ENCODE peak calls at places on chromosome 18, in six cellular contexts. One of them, this sample, is unnamed.

GRCh38 chr18:36761186-36761698 is 67.6 kb downstream of the TPGS2 start:
- DNase-seq in PC-9: no peak
- DNase-seq in ACHN: no peak
- DNase-seq in choroid plexus epithelial cell: no peak
- DNase-seq in NCI-H774: no peak
- DNase-seq in activated effector memory CD4-positive, alpha-beta T cell treated with anti-CD3 and anti-CD28 coated beads, Interleukin-2, amount 50 U/mL, for 16 hours: no peak
- DNase-seq in this sample: no peak

GRCh38 chr18:48963555-48964480 is 13.1 kb upstream of the SMAD7 start:
- DNase-seq in PC-9: no peak
- DNase-seq in ACHN: no peak
- DNase-seq in choroid plexus epithelial cell: no peak
- DNase-seq in NCI-H774: no peak
- DNase-seq in activated effector memory CD4-positive, alpha-beta T cell treated with anti-CD3 and anti-CD28 coated beads, Interleukin-2, amount 50 U/mL, for 16 hours: no peak
- DNase-seq in this sample: peak; percentile 69

GRCh38 chr18:24632158-24632988 is 171.9 kb downstream of the HRH4 start:
- DNase-seq in PC-9: no peak
- DNase-seq in ACHN: no peak
- DNase-seq in choroid plexus epithelial cell: no peak
- DNase-seq in NCI-H774: no peak
- DNase-seq in activated effector memory CD4-positive, alpha-beta T cell treated with anti-CD3 and anti-CD28 coated beads, Interleukin-2, amount 50 U/mL, for 16 hours: no peak
- DNase-seq in this sample: no peak

GRCh38 chr18:79570266-79571201 is 109.1 kb upstream of the CTDP1 start:
- DNase-seq in PC-9: no peak
- DNase-seq in ACHN: no peak
- DNase-seq in choroid plexus epithelial cell: peak; percentile 60
- DNase-seq in NCI-H774: no peak
- DNase-seq in activated effector memory CD4-positive, alpha-beta T cell treated with anti-CD3 and anti-CD28 coated beads, Interleukin-2, amount 50 U/mL, for 16 hours: peak; percentile 50
- DNase-seq in this sample: peak; percentile 58

GRCh38 chr18:46386788-46387187 is 270.2 kb downstream of the LOXHD1 start:
- DNase-seq in PC-9: no peak
- DNase-seq in ACHN: peak; percentile 52
- DNase-seq in choroid plexus epithelial cell: no peak
- DNase-seq in NCI-H774: no peak
- DNase-seq in activated effector memory CD4-positive, alpha-beta T cell treated with anti-CD3 and anti-CD28 coated beads, Interleukin-2, amount 50 U/mL, for 16 hours: no peak
- DNase-seq in this sample: no peak

GRCh38 chr18:49052891-49053644 is 102.3 kb upstream of the SMAD7 start:
- DNase-seq in PC-9: peak; percentile 55
- DNase-seq in ACHN: no peak
- DNase-seq in choroid plexus epithelial cell: peak; percentile 94
- DNase-seq in NCI-H774: no peak
- DNase-seq in activated effector memory CD4-positive, alpha-beta T cell treated with anti-CD3 and anti-CD28 coated beads, Interleukin-2, amount 50 U/mL, for 16 hours: no peak
- DNase-seq in this sample: no peak

GRCh38 chr18:10398571-10398970 is 55.9 kb upstream of the APCDD1 start:
- DNase-seq in PC-9: no peak
- DNase-seq in ACHN: no peak
- DNase-seq in choroid plexus epithelial cell: no peak
- DNase-seq in NCI-H774: no peak
- DNase-seq in activated effector memory CD4-positive, alpha-beta T cell treated with anti-CD3 and anti-CD28 coated beads, Interleukin-2, amount 50 U/mL, for 16 hours: no peak
- DNase-seq in this sample: no peak

GRCh38 chr18:78603584-78603983 is 376.0 kb upstream of the SALL3 start:
- DNase-seq in PC-9: no peak
- DNase-seq in ACHN: no peak
- DNase-seq in choroid plexus epithelial cell: no peak
- DNase-seq in NCI-H774: no peak
- DNase-seq in activated effector memory CD4-positive, alpha-beta T cell treated with anti-CD3 and anti-CD28 coated beads, Interleukin-2, amount 50 U/mL, for 16 hours: no peak
- DNase-seq in this sample: peak; percentile 46

GRCh38 chr18:26656401-26656943 is 108.1 kb upstream of the KCTD1 start:
- DNase-seq in PC-9: no peak
- DNase-seq in ACHN: no peak
- DNase-seq in choroid plexus epithelial cell: no peak
- DNase-seq in NCI-H774: peak; percentile 68
- DNase-seq in activated effector memory CD4-positive, alpha-beta T cell treated with anti-CD3 and anti-CD28 coated beads, Interleukin-2, amount 50 U/mL, for 16 hours: no peak
- DNase-seq in this sample: no peak

GRCh38 chr18:76428396-76429261 is 66.4 kb downstream of the ZNF516 start:
- DNase-seq in PC-9: no peak
- DNase-seq in ACHN: no peak
- DNase-seq in choroid plexus epithelial cell: peak; percentile 37
- DNase-seq in NCI-H774: no peak
- DNase-seq in activated effector memory CD4-positive, alpha-beta T cell treated with anti-CD3 and anti-CD28 coated beads, Interleukin-2, amount 50 U/mL, for 16 hours: peak; percentile 43
- DNase-seq in this sample: peak; percentile 45

GRCh38 chr18:32257073-32257780 is 67.4 kb downstream of the MEP1B start:
- DNase-seq in PC-9: peak; percentile 3
- DNase-seq in ACHN: no peak
- DNase-seq in choroid plexus epithelial cell: no peak
- DNase-seq in NCI-H774: no peak
- DNase-seq in activated effector memory CD4-positive, alpha-beta T cell treated with anti-CD3 and anti-CD28 coated beads, Interleukin-2, amount 50 U/mL, for 16 hours: no peak
- DNase-seq in this sample: peak; percentile 57

GRCh38 chr18:44181951-44182350 is 498.7 kb upstream of the SETBP1 start:
- DNase-seq in PC-9: no peak
- DNase-seq in ACHN: no peak
- DNase-seq in choroid plexus epithelial cell: no peak
- DNase-seq in NCI-H774: no peak
- DNase-seq in activated effector memory CD4-positive, alpha-beta T cell treated with anti-CD3 and anti-CD28 coated beads, Interleukin-2, amount 50 U/mL, for 16 hours: no peak
- DNase-seq in this sample: no peak

GRCh38 chr18:40413160-40413559 is 1541.9 kb upstream of the PIK3C3 start:
- DNase-seq in PC-9: no peak
- DNase-seq in ACHN: no peak
- DNase-seq in choroid plexus epithelial cell: peak; percentile 42
- DNase-seq in NCI-H774: peak; percentile 7
- DNase-seq in activated effector memory CD4-positive, alpha-beta T cell treated with anti-CD3 and anti-CD28 coated beads, Interleukin-2, amount 50 U/mL, for 16 hours: no peak
- DNase-seq in this sample: peak; percentile 82

GRCh38 chr18:32213693-32214092 is 23.9 kb downstream of the MEP1B start:
- DNase-seq in PC-9: no peak
- DNase-seq in ACHN: no peak
- DNase-seq in choroid plexus epithelial cell: no peak
- DNase-seq in NCI-H774: no peak
- DNase-seq in activated effector memory CD4-positive, alpha-beta T cell treated with anti-CD3 and anti-CD28 coated beads, Interleukin-2, amount 50 U/mL, for 16 hours: no peak
- DNase-seq in this sample: no peak

GRCh38 chr18:76960528-76961035 is 138.2 kb downstream of the ZNF236 start:
- DNase-seq in PC-9: no peak
- DNase-seq in ACHN: no peak
- DNase-seq in choroid plexus epithelial cell: no peak
- DNase-seq in NCI-H774: no peak
- DNase-seq in activated effector memory CD4-positive, alpha-beta T cell treated with anti-CD3 and anti-CD28 coated beads, Interleukin-2, amount 50 U/mL, for 16 hours: no peak
- DNase-seq in this sample: no peak

GRCh38 chr18:42164556-42164955 is 209.5 kb downstream of the PIK3C3 start:
- DNase-seq in PC-9: no peak
- DNase-seq in ACHN: no peak
- DNase-seq in choroid plexus epithelial cell: no peak
- DNase-seq in NCI-H774: no peak
- DNase-seq in activated effector memory CD4-positive, alpha-beta T cell treated with anti-CD3 and anti-CD28 coated beads, Interleukin-2, amount 50 U/mL, for 16 hours: no peak
- DNase-seq in this sample: no peak

GRCh38 chr18:22844184-22844583 is 88.9 kb upstream of the RBBP8 start:
- DNase-seq in PC-9: peak; percentile 8
- DNase-seq in ACHN: no peak
- DNase-seq in choroid plexus epithelial cell: no peak
- DNase-seq in NCI-H774: no peak
- DNase-seq in activated effector memory CD4-positive, alpha-beta T cell treated with anti-CD3 and anti-CD28 coated beads, Interleukin-2, amount 50 U/mL, for 16 hours: no peak
- DNase-seq in this sample: no peak

GRCh38 chr18:40976050-40976449 is 979.0 kb upstream of the PIK3C3 start:
- DNase-seq in PC-9: no peak
- DNase-seq in ACHN: no peak
- DNase-seq in choroid plexus epithelial cell: no peak
- DNase-seq in NCI-H774: no peak
- DNase-seq in activated effector memory CD4-positive, alpha-beta T cell treated with anti-CD3 and anti-CD28 coated beads, Interleukin-2, amount 50 U/mL, for 16 hours: no peak
- DNase-seq in this sample: no peak

GRCh38 chr18:44758821-44759624 is 78.3 kb downstream of the SETBP1 start:
- DNase-seq in PC-9: no peak
- DNase-seq in ACHN: no peak
- DNase-seq in choroid plexus epithelial cell: no peak
- DNase-seq in NCI-H774: no peak
- DNase-seq in activated effector memory CD4-positive, alpha-beta T cell treated with anti-CD3 and anti-CD28 coated beads, Interleukin-2, amount 50 U/mL, for 16 hours: peak; percentile 69
- DNase-seq in this sample: no peak

GRCh38 chr18:41881285-41881684 is 73.7 kb upstream of the PIK3C3 start:
- DNase-seq in PC-9: no peak
- DNase-seq in ACHN: peak; percentile 52
- DNase-seq in choroid plexus epithelial cell: peak; percentile 35
- DNase-seq in NCI-H774: no peak
- DNase-seq in activated effector memory CD4-positive, alpha-beta T cell treated with anti-CD3 and anti-CD28 coated beads, Interleukin-2, amount 50 U/mL, for 16 hours: no peak
- DNase-seq in this sample: no peak

GRCh38 chr18:13520306-13520705 is 206.1 kb downstream of the FAM210A start:
- DNase-seq in PC-9: no peak
- DNase-seq in ACHN: no peak
- DNase-seq in choroid plexus epithelial cell: no peak
- DNase-seq in NCI-H774: no peak
- DNase-seq in activated effector memory CD4-positive, alpha-beta T cell treated with anti-CD3 and anti-CD28 coated beads, Interleukin-2, amount 50 U/mL, for 16 hours: no peak
- DNase-seq in this sample: peak; percentile 22

GRCh38 chr18:77105680-77106079 is 26.9 kb downstream of the MBP start:
- DNase-seq in PC-9: no peak
- DNase-seq in ACHN: no peak
- DNase-seq in choroid plexus epithelial cell: no peak
- DNase-seq in NCI-H774: no peak
- DNase-seq in activated effector memory CD4-positive, alpha-beta T cell treated with anti-CD3 and anti-CD28 coated beads, Interleukin-2, amount 50 U/mL, for 16 hours: no peak
- DNase-seq in this sample: no peak

GRCh38 chr18:65754121-65754520 is 3.3 kb downstream of the CDH7 start:
- DNase-seq in PC-9: no peak
- DNase-seq in ACHN: no peak
- DNase-seq in choroid plexus epithelial cell: peak; percentile 82
- DNase-seq in NCI-H774: no peak
- DNase-seq in activated effector memory CD4-positive, alpha-beta T cell treated with anti-CD3 and anti-CD28 coated beads, Interleukin-2, amount 50 U/mL, for 16 hours: no peak
- DNase-seq in this sample: peak; percentile 77

GRCh38 chr18:51867767-51868166 is 472.2 kb upstream of the DCC start:
- DNase-seq in PC-9: no peak
- DNase-seq in ACHN: peak; percentile 25
- DNase-seq in choroid plexus epithelial cell: peak; percentile 38
- DNase-seq in NCI-H774: no peak
- DNase-seq in activated effector memory CD4-positive, alpha-beta T cell treated with anti-CD3 and anti-CD28 coated beads, Interleukin-2, amount 50 U/mL, for 16 hours: no peak
- DNase-seq in this sample: no peak

GRCh38 chr18:65750421-65751144 is at the start of gene CDH7:
- DNase-seq in PC-9: peak; percentile 30
- DNase-seq in ACHN: no peak
- DNase-seq in choroid plexus epithelial cell: no peak
- DNase-seq in NCI-H774: peak; percentile 81
- DNase-seq in activated effector memory CD4-positive, alpha-beta T cell treated with anti-CD3 and anti-CD28 coated beads, Interleukin-2, amount 50 U/mL, for 16 hours: no peak
- DNase-seq in this sample: peak; percentile 82

GRCh38 chr18:57910817-57911216 is 107.7 kb upstream of the ATP8B1 start:
- DNase-seq in PC-9: no peak
- DNase-seq in ACHN: peak; percentile 26
- DNase-seq in choroid plexus epithelial cell: no peak
- DNase-seq in NCI-H774: no peak
- DNase-seq in activated effector memory CD4-positive, alpha-beta T cell treated with anti-CD3 and anti-CD28 coated beads, Interleukin-2, amount 50 U/mL, for 16 hours: no peak
- DNase-seq in this sample: no peak

GRCh38 chr18:36912887-36913286 is 84.0 kb downstream of the KIAA1328 start:
- DNase-seq in PC-9: no peak
- DNase-seq in ACHN: no peak
- DNase-seq in choroid plexus epithelial cell: no peak
- DNase-seq in NCI-H774: no peak
- DNase-seq in activated effector memory CD4-positive, alpha-beta T cell treated with anti-CD3 and anti-CD28 coated beads, Interleukin-2, amount 50 U/mL, for 16 hours: no peak
- DNase-seq in this sample: no peak

GRCh38 chr18:29406996-29407395 is 1230.1 kb upstream of the CDH2 start:
- DNase-seq in PC-9: no peak
- DNase-seq in ACHN: no peak
- DNase-seq in choroid plexus epithelial cell: no peak
- DNase-seq in NCI-H774: no peak
- DNase-seq in activated effector memory CD4-positive, alpha-beta T cell treated with anti-CD3 and anti-CD28 coated beads, Interleukin-2, amount 50 U/mL, for 16 hours: no peak
- DNase-seq in this sample: no peak

GRCh38 chr18:79200546-79201268 is 131.5 kb downstream of the ATP9B start:
- DNase-seq in PC-9: no peak
- DNase-seq in ACHN: peak; percentile 51
- DNase-seq in choroid plexus epithelial cell: peak; percentile 3
- DNase-seq in NCI-H774: no peak
- DNase-seq in activated effector memory CD4-positive, alpha-beta T cell treated with anti-CD3 and anti-CD28 coated beads, Interleukin-2, amount 50 U/mL, for 16 hours: no peak
- DNase-seq in this sample: peak; percentile 89

GRCh38 chr18:6633370-6633769 is 96.1 kb upstream of the ARHGAP28 start:
- DNase-seq in PC-9: no peak
- DNase-seq in ACHN: no peak
- DNase-seq in choroid plexus epithelial cell: peak; percentile 23
- DNase-seq in NCI-H774: no peak
- DNase-seq in activated effector memory CD4-positive, alpha-beta T cell treated with anti-CD3 and anti-CD28 coated beads, Interleukin-2, amount 50 U/mL, for 16 hours: no peak
- DNase-seq in this sample: no peak

GRCh38 chr18:23495723-23496440 is 7.4 kb upstream of the RMC1 start:
- DNase-seq in PC-9: no peak
- DNase-seq in ACHN: no peak
- DNase-seq in choroid plexus epithelial cell: no peak
- DNase-seq in NCI-H774: peak; percentile 64
- DNase-seq in activated effector memory CD4-positive, alpha-beta T cell treated with anti-CD3 and anti-CD28 coated beads, Interleukin-2, amount 50 U/mL, for 16 hours: no peak
- DNase-seq in this sample: no peak

GRCh38 chr18:3238742-3239141 is 8.9 kb upstream of the MYL12A start:
- DNase-seq in PC-9: no peak
- DNase-seq in ACHN: no peak
- DNase-seq in choroid plexus epithelial cell: peak; percentile 46
- DNase-seq in NCI-H774: no peak
- DNase-seq in activated effector memory CD4-positive, alpha-beta T cell treated with anti-CD3 and anti-CD28 coated beads, Interleukin-2, amount 50 U/mL, for 16 hours: no peak
- DNase-seq in this sample: no peak

GRCh38 chr18:62131305-62131909 is 55.4 kb downstream of the PIGN start:
- DNase-seq in PC-9: peak; percentile 20
- DNase-seq in ACHN: peak; percentile 52
- DNase-seq in choroid plexus epithelial cell: peak; percentile 90
- DNase-seq in NCI-H774: peak; percentile 27
- DNase-seq in activated effector memory CD4-positive, alpha-beta T cell treated with anti-CD3 and anti-CD28 coated beads, Interleukin-2, amount 50 U/mL, for 16 hours: peak; percentile 81
- DNase-seq in this sample: peak; percentile 66

This sample was measured in islet precursor cell.